ENCODE peak calls at places on chromosomes 2 and 18, in nine cellular contexts. C is GM23338, X is MM.1S, V is GM23248, I is PC-3, B is hepatocyte, R is HCT116, E is SK-N-SH, Y is neural progenitor cell. A is an unnamed sample.

GRCh38 chr2:38474833-38475566 is 97.9 kb upstream of the ATL2 start:
- DNase-seq in C (no peak), X (no peak), V (no peak), I (no peak), B (no peak), R (no peak), E (no peak), Y (no peak), A (no peak)

GRCh38 chr2:216742411-216742810 is 47.1 kb upstream of the IGFBP5 start:
- DNase-seq in C (no peak), X (no peak), V (no peak), I (no peak), B (no peak), R (no peak), E (no peak), Y (no peak), A (no peak)

GRCh38 chr18:32259553-32259952 is 69.7 kb downstream of the MEP1B start:
- DNase-seq in C (no peak), X (no peak), V (no peak), I (no peak), B (no peak), R (no peak), E (no peak), Y (no peak), A (no peak)

GRCh38 chr18:70931942-70932814 is 643.3 kb downstream of the SOCS6 start:
- DNase-seq in C (peak; percentile 28), X (peak; percentile 72), V (peak; percentile 55), I (peak; percentile 49), B (peak; percentile 58), R (no peak), E (peak; percentile 24), Y (peak; percentile 54), A (peak; percentile 11)

GRCh38 chr2:46942143-46942526 is 26.5 kb upstream of the MCFD2 start:
- DNase-seq in C (no peak), X (peak; percentile 82), V (peak; percentile 66), I (peak; percentile 35), B (peak; percentile 43), R (no peak), E (peak; percentile 42), Y (peak; percentile 18), A (peak; percentile 64)

GRCh38 chr2:231185886-231186285 is 12.5 kb upstream of the ARMC9 start:
- DNase-seq in C (no peak), X (no peak), V (no peak), I (no peak), B (no peak), R (no peak), E (no peak), Y (no peak), A (no peak)

GRCh38 chr2:239887604-239888003 is 137.5 kb downstream of the NDUFA10 start:
- DNase-seq in C (no peak), X (no peak), V (no peak), I (no peak), B (no peak), R (no peak), E (no peak), Y (no peak), A (no peak)

GRCh38 chr2:185161701-185162100 is 563.4 kb downstream of the ZNF804A start:
- DNase-seq in C (no peak), X (no peak), V (no peak), I (no peak), B (no peak), R (no peak), E (no peak), Y (no peak), A (no peak)

GRCh38 chr2:202378661-202379338 is 2.7 kb downstream of the BMPR2 start:
- DNase-seq in C (no peak), X (no peak), V (peak; percentile 39), I (no peak), B (no peak), R (no peak), E (no peak), Y (no peak), A (no peak)

GRCh38 chr2:149473538-149473937 is 114.0 kb downstream of the MMADHC start:
- DNase-seq in C (no peak), X (no peak), V (no peak), I (no peak), B (no peak), R (no peak), E (no peak), Y (no peak), A (no peak)

GRCh38 chr2:10993001-10993481 is 81.3 kb downstream of the KCNF1 start:
- DNase-seq in C (peak; percentile 5), X (no peak), V (peak; percentile 79), I (peak; percentile 54), B (no peak), R (no peak), E (no peak), Y (no peak), A (no peak)

DNA sequence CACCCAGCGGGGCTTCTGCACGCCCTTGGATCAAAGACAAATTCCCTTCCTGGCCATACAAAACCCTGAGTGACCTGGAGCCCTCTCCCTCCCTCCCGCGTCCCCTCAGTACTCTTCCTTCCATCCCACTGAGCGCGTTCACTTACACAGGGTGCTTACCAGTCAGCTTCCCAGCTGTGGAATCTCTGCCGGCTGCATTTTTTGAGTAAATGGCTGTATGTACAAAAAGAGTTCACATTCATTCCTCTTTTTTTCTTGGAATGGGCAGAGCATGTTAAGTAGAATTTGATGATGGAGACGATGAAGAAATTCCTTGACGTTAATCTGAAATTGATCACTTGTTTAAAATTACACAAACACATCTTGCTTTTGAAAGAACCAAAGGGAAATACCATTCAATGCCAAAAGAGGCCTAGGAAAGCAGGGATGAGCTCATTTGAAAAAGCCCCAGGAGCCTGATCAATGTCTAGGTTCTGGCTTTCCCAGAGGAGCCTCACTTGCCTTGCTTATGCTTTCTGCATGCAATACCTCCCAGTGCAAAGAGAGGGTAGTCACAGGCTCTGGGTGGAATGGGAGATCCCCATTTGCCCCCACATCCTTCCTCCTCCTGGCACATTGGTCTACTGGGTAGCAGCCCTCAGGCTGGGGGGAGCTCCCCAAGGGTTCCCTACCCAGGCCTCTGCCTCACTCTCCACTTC is 12.2 kb upstream of the SMAD7 start:
- DNase-seq in C (no peak), X (no peak), V (peak; percentile 68), I (no peak), B (no peak), R (no peak), E (no peak), Y (no peak), A (no peak)
- H3K27ac ChIP-seq in C (no peak overlapping the region), X (no peak overlapping the region), V (no peak overlapping the region), I (no peak overlapping the region), B (no peak overlapping the region), R (no peak overlapping the region), E (no peak overlapping the region), Y (no peak overlapping the region), A (no peak overlapping the region)

GRCh38 chr2:65265090-65266045 is 37.7 kb downstream of the ACTR2 start:
- DNase-seq in C (peak; percentile 83), X (peak; percentile 55), V (peak; percentile 82), I (peak; percentile 74), B (peak; percentile 83), R (peak; percentile 78), E (peak; percentile 53), Y (peak; percentile 66), A (peak; percentile 76)
- H3K36me3 ChIP-seq in C (peaks cover 12% of the 10 kb centered on the region), X (no peaks in the 10 kb centered on the region), V (peaks cover 38% of the 10 kb centered on the region), I (peaks cover 42% of the 10 kb centered on the region), B (no peaks in the 10 kb centered on the region), R (peaks cover 18% of the 10 kb centered on the region), E (peaks cover 49% of the 10 kb centered on the region), Y (no peaks in the 10 kb centered on the region), A (peaks cover 95% of the 10 kb centered on the region)

GRCh38 chr2:6827516-6828298 is 38.0 kb downstream of the CMPK2 start:
- DNase-seq in C (no peak), X (no peak), V (peak; percentile 13), I (peak; percentile 35), B (peak; percentile 16), R (no peak), E (no peak), Y (no peak), A (no peak)

GRCh38 chr2:6823111-6823510 is 42.6 kb downstream of the CMPK2 start:
- DNase-seq in C (no peak), X (no peak), V (peak; percentile 47), I (no peak), B (no peak), R (no peak), E (no peak), Y (no peak), A (no peak)

GRCh38 chr2:6824962-6825361 is 40.7 kb downstream of the CMPK2 start:
- DNase-seq in C (no peak), X (no peak), V (peak; percentile 61), I (no peak), B (peak; percentile 45), R (no peak), E (peak; percentile 50), Y (no peak), A (no peak)

GRCh38 chr2:6828299-6828584 is 37.5 kb downstream of the CMPK2 start:
- DNase-seq in C (peak; percentile 65), X (peak; percentile 29), V (peak; percentile 66), I (peak; percentile 46), B (peak; percentile 66), R (peak; percentile 16), E (peak; percentile 54), Y (peak; percentile 62), A (peak; percentile 66)

GRCh38 chr2:6826081-6826913 is 39.4 kb downstream of the CMPK2 start:
- DNase-seq in C (peak; percentile 78), X (peak; percentile 45), V (peak; percentile 84), I (peak; percentile 93), B (peak; percentile 52), R (peak; percentile 71), E (no peak), Y (peak; percentile 41), A (peak; percentile 64)
- TF ChIP-seq EZH2phosphoT487 in C (no peak), X (no peak), V (no peak), I (no peak), B (no peak), R (no peak), E (no peak), Y (no peak), A (no peak)

GRCh38 chr2:69156624-69157023 is 143.6 kb downstream of the ANTXR1 start:
- DNase-seq in C (no peak), X (no peak), V (no peak), I (no peak), B (no peak), R (no peak), E (no peak), Y (no peak), A (no peak)

GRCh38 chr2:69154031-69154430 is 141.1 kb downstream of the ANTXR1 start:
- DNase-seq in C (no peak), X (no peak), V (peak; percentile 61), I (no peak), B (peak; percentile 32), R (no peak), E (no peak), Y (no peak), A (no peak)

GRCh38 chr2:69149631-69150215 is 136.7 kb downstream of the ANTXR1 start:
- DNase-seq in C (peak; percentile 78), X (no peak), V (peak; percentile 73), I (no peak), B (peak; percentile 35), R (no peak), E (peak; percentile 44), Y (peak; percentile 73), A (no peak)

GRCh38 chr2:69151974-69152373 is 139.0 kb downstream of the ANTXR1 start:
- DNase-seq in C (no peak), X (no peak), V (no peak), I (no peak), B (no peak), R (no peak), E (no peak), Y (no peak), A (no peak)

DNA sequence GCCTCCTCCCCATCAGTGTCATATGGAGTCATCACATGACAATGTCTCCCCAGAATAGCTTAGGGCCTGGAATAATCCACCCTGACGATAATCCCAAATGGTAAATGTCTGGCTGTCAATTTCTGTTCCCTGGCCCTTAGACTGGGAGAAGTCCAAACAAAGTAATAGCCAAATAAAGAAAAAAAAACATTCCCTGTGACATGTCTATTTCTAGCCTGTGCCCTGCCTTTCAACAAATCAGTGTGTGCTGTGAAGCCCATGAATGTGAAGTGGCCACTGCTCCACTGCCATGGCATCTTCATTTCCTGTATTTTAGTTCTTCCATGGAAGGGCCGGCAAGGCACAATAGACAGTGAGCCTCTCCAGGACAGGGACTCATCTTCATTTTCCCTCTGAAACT is 139.9 kb downstream of the ANTXR1 start:
- DNase-seq in C (no peak), X (no peak), V (no peak), I (no peak), B (no peak), R (no peak), E (no peak), Y (no peak), A (no peak)
- H3K27ac ChIP-seq in C (no peak overlapping the region), X (no peak overlapping the region), V (no peak overlapping the region), I (no peak overlapping the region), B (peak overlapping the region; percentile 25), R (no peak overlapping the region), E (no peak overlapping the region), Y (no peak overlapping the region), A (no peak overlapping the region)